ENCODE peak calls at places on chromosomes 4 and X, in four cellular contexts. T, Y, M and J are unnamed samples.

GRCh38 chrX:49309401-49309981 is 6.0 kb downstream of the GAGE10 start:
- DNase-seq in M (peak), T (no peak), Y (no peak), J (no peak)

GRCh38 chr4:24212642-24213041 is 322.8 kb upstream of the PPARGC1A start:
- DNase-seq in Y (no peak), T (no peak), M (no peak), J (no peak)

GRCh38 chr4:1407657-1408333 is 1.6 kb upstream of the NKX1-1 start:
- DNase-seq in M (no peak), Y (no peak), T (no peak), J (no peak)

GRCh38 chrX:17631647-17632046 is 105.6 kb upstream of the SCML1 start:
- DNase-seq in Y (no peak), M (no peak), T (no peak), J (no peak)

GRCh38 chr4:74044676-74045075 is 6.2 kb upstream of the CXCL3 start:
- DNase-seq in Y (no peak), T (no peak), M (peak), J (no peak)

GRCh38 chr4:6134612-6135220 is 65.6 kb downstream of the JAKMIP1 start:
- DNase-seq in T (peak), Y (peak), M (no peak), J (peak)

GRCh38 chr4:151198748-151199147 is 78.2 kb upstream of the PRSS48 start:
- DNase-seq in M (peak), Y (no peak), T (no peak), J (no peak)

GRCh38 chr4:113496698-113497097 is 264.8 kb downstream of the CAMK2D start:
- DNase-seq in T (no peak), M (no peak), Y (no peak), J (no peak)

GRCh38 chr4:22653752-22654151 is 39.0 kb upstream of the GBA3 start:
- DNase-seq in T (no peak), Y (no peak), M (no peak), J (no peak)

GRCh38 chr4:159420162-159421057 is 317.5 kb downstream of the RAPGEF2 start:
- DNase-seq in T (no peak), Y (no peak), M (no peak), J (no peak)

GRCh38 chr4:86939737-86940141 is 4.9 kb downstream of the AFF1 start:
- DNase-seq in M (no peak), Y (no peak), T (no peak), J (peak)

GRCh38 chr4:185778307-185778706 is 33.7 kb downstream of the SORBS2 start:
- DNase-seq in T (no peak), Y (no peak), M (no peak), J (no peak)

GRCh38 chr4:109818268-109818667 is 2.7 kb downstream of the GAR1 start:
- DNase-seq in T (no peak), M (no peak), Y (no peak), J (no peak)

GRCh38 chr4:119498520-119498919 is 130.1 kb downstream of the PDE5A start:
- DNase-seq in M (peak), Y (no peak), T (no peak), J (no peak)

GRCh38 chr4:1611501-1611870 is 72.6 kb downstream of the FAM53A start:
- DNase-seq in T (no peak), Y (no peak), M (no peak), J (no peak)

GRCh38 chr4:8739357-8739756 is 132.3 kb downstream of the HMX1 start:
- DNase-seq in T (no peak), M (no peak), Y (no peak), J (no peak)

GRCh38 chr4:39565925-39566630 is 38.8 kb upstream of the UGDH start:
- DNase-seq in Y (no peak), T (peak), M (peak), J (no peak)

GRCh38 chr4:8699479-8700145 is 107.0 kb downstream of the CPZ start:
- DNase-seq in T (no peak), M (no peak), Y (no peak), J (no peak)

GRCh38 chrX:96311366-96311765 is 373.3 kb upstream of the DIAPH2 start:
- DNase-seq in T (no peak), M (no peak), Y (no peak), J (no peak)

GRCh38 chr4:128287159-128287870 is at the start of gene PGRMC2:
- DNase-seq in Y (peak), M (peak), T (peak), J (no peak)

GRCh38 chr4:163395055-163395454 is 51.4 kb downstream of the NPY5R start:
- DNase-seq in T (no peak), M (peak), Y (no peak), J (no peak)

GRCh38 chr4:26077840-26078239 is 163.8 kb downstream of the SMIM20 start:
- DNase-seq in T (no peak), Y (no peak), M (no peak), J (no peak)

GRCh38 chrX:18368402-18368801 is 13.9 kb upstream of the SCML2 start:
- DNase-seq in Y (no peak), T (no peak), M (no peak), J (no peak)

DNA sequence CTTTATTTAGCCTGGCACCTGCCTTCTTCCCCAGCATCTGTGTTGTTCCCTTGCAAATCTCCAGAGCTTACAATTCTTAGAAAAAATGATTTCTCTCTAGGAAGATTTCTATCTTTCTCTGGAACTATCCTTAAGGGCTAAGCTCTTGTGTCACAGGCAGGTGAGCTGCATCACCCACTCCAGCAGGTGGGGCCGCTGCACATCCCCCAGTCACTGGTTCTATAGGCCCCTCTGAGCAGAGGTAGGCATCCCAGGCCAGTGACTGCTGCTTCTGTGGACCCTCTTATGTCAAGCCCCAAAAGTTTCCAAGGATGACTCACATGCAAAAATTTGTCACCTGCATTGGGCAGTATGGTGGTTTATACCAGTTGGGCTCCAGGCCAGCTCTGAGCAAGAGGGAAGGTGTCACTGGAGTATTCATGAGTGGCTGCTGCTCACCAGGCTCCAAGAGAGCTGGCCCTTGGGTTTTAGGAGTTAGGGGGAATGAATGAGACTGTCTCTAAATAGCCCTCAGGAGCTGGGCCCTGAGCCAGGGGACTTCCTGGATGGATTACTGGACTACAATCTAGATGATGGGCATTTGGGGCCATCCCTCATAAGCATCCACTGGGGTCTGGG is 208.1 kb upstream of the EOLA2 start:
- DNase-seq in M (no peak), Y (no peak), T (no peak), J (no peak)
- TF ChIP-seq ELK1 in M (no peak), Y (no peak), T (no peak), J (no peak)

GRCh38 chr4:183987987-183988392 is 82.9 kb downstream of the STOX2 start:
- DNase-seq in Y (peak), M (peak), T (peak), J (no peak)
- TF ChIP-seq ELK1 in Y (no peak), M (no peak), T (no peak), J (no peak)

GRCh38 chr4:3520276-3520675 is 11.9 kb downstream of the LRPAP1 start:
- DNase-seq in T (no peak), Y (no peak), M (no peak), J (no peak)
- TF ChIP-seq ELK1 in T (no peak), Y (no peak), M (no peak), J (no peak)

GRCh38 chrX:28229217-28229616 is 248.0 kb upstream of the DCAF8L1 start:
- DNase-seq in T (no peak), M (no peak), Y (no peak), J (no peak)
- TF ChIP-seq ELK1 in T (no peak), M (no peak), Y (no peak), J (no peak)

GRCh38 chrX:133007458-133007857 is 49.0 kb upstream of the HS6ST2 start:
- DNase-seq in T (no peak), Y (no peak), M (no peak), J (no peak)

GRCh38 chrX:133005616-133006015 is 47.2 kb upstream of the HS6ST2 start:
- DNase-seq in M (no peak), Y (no peak), T (no peak), J (no peak)

DNA sequence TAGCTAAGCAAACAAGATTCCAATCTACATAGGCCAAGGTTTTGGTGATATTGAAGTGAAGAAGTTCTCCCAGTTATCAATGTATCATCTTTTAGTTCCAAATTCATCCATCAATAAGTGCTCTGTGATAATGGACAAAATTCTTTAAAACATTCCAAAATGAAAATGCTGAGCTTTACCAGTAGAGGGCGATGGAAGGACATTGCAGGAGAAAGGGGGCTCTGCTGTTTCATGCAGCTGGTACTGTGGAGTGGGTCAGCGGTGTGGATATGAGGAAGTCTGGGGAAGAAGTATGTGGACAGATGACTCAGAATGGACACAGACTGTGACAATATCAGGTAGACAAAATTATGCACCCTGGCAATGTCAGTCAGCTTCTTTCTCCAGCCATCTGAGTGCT is 46.6 kb upstream of the HS6ST2 start:
- DNase-seq in Y (peak), T (peak), M (peak), J (no peak)
- TF ChIP-seq ELK1 in Y (no peak), T (no peak), M (no peak), J (no peak)

GRCh38 chrX:9888953-9889470 is 78.1 kb upstream of the CLDN34 start:
- DNase-seq in T (no peak), M (no peak), Y (no peak), J (no peak)

GRCh38 chrX:9882669-9883446 is 84.3 kb upstream of the CLDN34 start:
- DNase-seq in Y (no peak), T (no peak), M (peak), J (no peak)

GRCh38 chrX:9884031-9884779 is 83.0 kb upstream of the CLDN34 start:
- DNase-seq in Y (no peak), M (no peak), T (no peak), J (no peak)

GRCh38 chrX:9880912-9881311 is 86.2 kb upstream of the CLDN34 start:
- DNase-seq in M (no peak), Y (no peak), T (no peak), J (no peak)

DNA sequence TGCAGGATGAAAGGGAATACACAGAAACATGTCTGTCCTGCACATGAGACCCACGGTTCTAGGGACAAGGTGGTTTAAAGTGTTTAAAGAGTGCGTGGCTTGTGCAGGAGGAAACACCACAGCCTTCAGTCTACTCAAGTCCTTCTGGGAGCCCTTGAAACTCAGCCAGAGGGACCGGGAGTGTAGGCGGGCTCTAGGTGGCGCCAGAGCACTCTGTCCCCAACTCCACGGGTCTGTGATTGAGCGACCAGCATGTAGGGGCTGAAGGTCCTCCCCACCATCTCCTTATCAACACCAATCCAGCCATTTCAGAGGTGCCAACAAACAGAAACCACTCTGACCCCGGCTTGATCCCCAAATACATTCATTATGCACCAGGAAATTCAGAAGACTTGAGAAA is 82.0 kb upstream of the CLDN34 start:
- DNase-seq in M (peak), Y (peak), T (peak), J (no peak)
- TF ChIP-seq ELK1 in M (no peak), Y (no peak), T (no peak), J (no peak)

DNA sequence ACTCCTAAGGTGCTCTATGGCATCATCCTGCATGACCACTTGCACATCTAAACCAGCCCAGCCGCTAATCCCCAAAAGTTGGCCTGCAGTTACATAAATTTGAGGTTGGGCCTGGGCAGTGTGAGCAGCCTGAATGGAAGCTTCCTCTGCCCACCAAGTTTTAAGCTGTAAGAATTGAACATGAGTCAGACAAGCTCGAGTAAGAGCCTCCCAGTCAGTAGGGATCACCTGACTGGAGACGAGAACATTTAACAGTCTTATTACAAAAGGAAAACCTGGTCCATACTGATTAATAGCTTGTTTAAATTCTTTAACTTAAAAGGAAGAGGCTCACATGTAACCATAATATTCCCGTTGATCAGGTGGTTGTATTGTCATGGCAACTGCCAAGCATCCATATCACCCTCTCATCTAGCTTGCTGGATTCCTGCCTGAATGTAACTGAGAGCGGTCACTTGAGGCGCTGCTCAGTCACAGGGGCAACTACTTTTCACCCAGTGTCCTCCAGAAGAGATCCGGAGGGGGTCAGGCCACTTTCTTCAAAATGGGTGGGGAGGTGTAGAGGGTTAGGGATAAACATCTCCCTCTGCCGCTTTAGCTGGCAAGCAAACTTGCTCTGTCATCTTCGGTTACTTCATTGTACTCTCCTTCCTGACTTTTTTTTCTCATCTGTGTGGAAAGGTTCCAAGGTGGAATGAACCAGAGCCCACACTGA is 56.6 kb upstream of the WDR1 start:
- DNase-seq in T (no peak), M (peak), Y (peak), J (no peak)
- TF ChIP-seq ELK1 in T (no peak), M (no peak), Y (no peak), J (no peak)